ENCODE peak calls at places on chromosomes 4 and X, in four cellular contexts. F is K562, Q is GM12878, L is HepG2. A is an unnamed sample.

GRCh38 chr4:13705521-13706035 is 78.1 kb upstream of the BOD1L1 start:
- DNase-seq in L (no peak), F (no peak), Q (no peak), A (no peak)

GRCh38 chr4:139020384-139020783 is 4.8 kb downstream of the NOCT start:
- DNase-seq in Q (no peak), F (no peak), L (no peak), A (no peak)

GRCh38 chr4:1819284-1819683 is 26.2 kb downstream of the FGFR3 start:
- DNase-seq in L (no peak), F (no peak), Q (no peak), A (no peak)

GRCh38 chr4:183438458-183439113 is 5.8 kb upstream of the CDKN2AIP start:
- DNase-seq in L (peak; percentile 70), Q (no peak), F (no peak), A (no peak)

GRCh38 chr4:7358100-7358735 is 76.5 kb downstream of the PSAPL1 start:
- DNase-seq in L (no peak), F (no peak), Q (no peak), A (no peak)

GRCh38 chrX:78103001-78103634 is 930 bp upstream of the PGK1 start:
- DNase-seq in Q (no peak), F (no peak), L (no peak), A (no peak)

GRCh38 chrX:152072236-152072635 is 66.1 kb downstream of the MAGEA10 start:
- DNase-seq in Q (no peak), F (peak; percentile 22), L (peak; percentile 0), A (no peak)

GRCh38 chrX:64204701-64205440 is 637 bp downstream of the AMER1 start:
- DNase-seq in F (peak; percentile 31), L (peak; percentile 0), Q (no peak), A (peak; percentile 35)

GRCh38 chr4:158566860-158567259 is 45.2 kb downstream of the RXFP1 start:
- DNase-seq in L (no peak), Q (no peak), F (no peak), A (no peak)

GRCh38 chrX:1190596-1191145 is 21.8 kb downstream of the CRLF2 start:
- DNase-seq in L (no peak), F (no peak), Q (no peak), A (no peak)

GRCh38 chrX:23631136-23631535 is 36.2 kb upstream of the PRDX4 start:
- DNase-seq in F (no peak), Q (no peak), L (no peak), A (no peak)

GRCh38 chr4:95095352-95095974 is 337.7 kb downstream of the BMPR1B start:
- DNase-seq in L (peak; percentile 5), Q (no peak), F (peak; percentile 9), A (no peak)

GRCh38 chr4:5532100-5532499 is 176.3 kb downstream of the EVC2 start:
- DNase-seq in F (no peak), L (no peak), Q (no peak), A (no peak)

GRCh38 chr4:38313175-38313574 is 350.8 kb upstream of the KLF3 start:
- DNase-seq in L (no peak), Q (no peak), F (no peak), A (no peak)

GRCh38 chr4:128225148-128225547 is 62.5 kb downstream of the PGRMC2 start:
- DNase-seq in F (no peak), L (no peak), Q (no peak), A (no peak)

GRCh38 chrX:66019974-66020373 is 19.9 kb downstream of the VSIG4 start:
- DNase-seq in L (no peak), F (no peak), Q (no peak), A (no peak)

GRCh38 chr4:123200417-123200945 is 196.1 kb upstream of the SPRY1 start:
- DNase-seq in L (no peak), Q (no peak), F (no peak), A (no peak)

GRCh38 chr4:186946682-186947294 is 223.1 kb upstream of the FAT1 start:
- DNase-seq in F (peak; percentile 42), Q (no peak), L (peak; percentile 78), A (peak; percentile 25)

GRCh38 chr4:138981930-138982390 is 33.6 kb upstream of the NOCT start:
- DNase-seq in Q (no peak), L (peak; percentile 35), F (no peak), A (no peak)

GRCh38 chr4:112201915-112202505 is 29.6 kb upstream of the AP1AR start:
- DNase-seq in Q (no peak), F (no peak), L (no peak), A (no peak)

GRCh38 chr4:151952137-151952536 is 191.3 kb upstream of the GATB start:
- DNase-seq in Q (no peak), L (no peak), F (no peak), A (no peak)

GRCh38 chrX:130091976-130092522 is 18.2 kb downstream of the ELF4 start:
- DNase-seq in F (peak; percentile 86), Q (peak; percentile 81), L (peak; percentile 66), A (no peak)

GRCh38 chr4:40630335-40631021 is 814 bp upstream of the RBM47 start:
- DNase-seq in F (no peak), L (no peak), Q (peak; percentile 68), A (peak; percentile 15)

GRCh38 chr4:143356493-143356892 is 19.8 kb downstream of the GAB1 start:
- DNase-seq in Q (no peak), L (no peak), F (no peak), A (no peak)
- TF ChIP-seq BHLHE40 in Q (no peak), L (no peak), F (no peak), A (no peak)

GRCh38 chr4:60682901-60683300 is 517.2 kb upstream of the ADGRL3 start:
- DNase-seq in L (no peak), F (no peak), Q (no peak), A (no peak)
- TF ChIP-seq FOXM1 in L (no peak), F (no peak), Q (no peak), A (no peak)

DNA sequence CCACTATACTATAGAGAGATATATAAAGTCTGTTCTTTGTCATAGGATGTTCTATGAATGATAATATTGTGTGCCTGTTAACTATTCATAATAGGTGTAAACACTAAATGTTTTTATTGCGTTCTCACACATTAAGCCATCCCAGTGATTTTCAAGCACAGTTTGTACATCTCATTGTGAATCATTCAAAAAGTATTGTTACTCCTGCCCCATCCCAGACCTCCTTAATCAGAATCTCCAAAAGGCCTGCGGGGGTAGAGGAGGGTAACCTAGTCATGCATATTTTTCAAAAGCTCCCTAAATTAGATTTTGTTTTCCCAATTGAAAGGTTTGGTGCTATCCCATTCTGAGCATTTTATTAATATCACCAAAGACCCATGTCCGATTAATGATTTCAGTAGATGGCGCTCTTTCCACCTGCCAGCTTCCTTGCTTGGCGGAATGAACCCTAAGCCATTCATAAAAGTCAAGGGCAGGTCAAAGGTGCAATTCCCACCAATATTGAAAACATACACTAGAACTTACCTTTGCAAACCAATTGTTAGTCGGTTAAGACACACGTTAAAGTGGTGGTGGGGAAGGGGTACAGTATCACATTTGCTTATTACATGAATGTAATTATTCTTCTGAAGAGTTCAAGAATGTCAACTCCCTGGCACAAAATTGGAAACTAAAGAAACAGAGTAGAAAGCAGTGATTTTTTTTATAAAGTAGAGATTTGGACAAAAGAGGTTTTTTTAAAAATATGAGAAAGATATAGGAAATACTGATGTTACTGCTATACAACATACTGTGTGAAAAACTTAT is 5.8 kb upstream of the TET2 start:
- DNase-seq in Q (no peak), F (peak; percentile 48), L (peak; percentile 54), A (peak; percentile 37)
- TF ChIP-seq BHLHE40 in Q (no peak), F (no peak), L (no peak), A (no peak)

DNA sequence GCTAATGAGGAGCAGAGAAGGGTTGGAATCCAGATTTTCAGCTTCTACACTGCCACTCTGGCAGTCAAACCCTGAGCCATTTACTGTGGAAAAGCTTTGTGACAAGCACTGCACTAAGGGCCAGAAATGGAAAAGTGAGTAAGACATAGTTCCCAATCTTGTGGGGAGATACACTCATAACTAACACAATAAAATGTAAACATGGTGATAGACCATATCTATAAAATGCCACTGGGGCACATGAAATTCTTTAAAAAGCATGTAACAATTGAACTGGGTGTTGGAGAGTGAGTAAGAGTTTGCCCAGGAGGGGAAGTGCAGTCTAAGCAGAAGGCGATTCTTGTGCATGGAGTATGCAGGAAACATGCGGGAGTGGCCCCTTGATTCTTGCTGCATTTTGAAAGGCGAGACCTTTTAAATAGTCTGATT is 32.0 kb upstream of the ANXA5 start:
- DNase-seq in L (no peak), Q (no peak), F (no peak), A (no peak)
- TF ChIP-seq FOXM1 in L (no peak), Q (no peak), F (no peak), A (no peak)

GRCh38 chr4:106312377-106312776 is 3.6 kb downstream of the TBCK start:
- DNase-seq in F (no peak), L (no peak), Q (no peak), A (no peak)
- TF ChIP-seq BHLHE40 in F (no peak), L (no peak), Q (no peak), A (no peak)

GRCh38 chrX:137052641-137053235 is 18.9 kb upstream of the GPR101 start:
- DNase-seq in F (no peak), L (no peak), Q (no peak), A (no peak)
- TF ChIP-seq FOXM1 in F (no peak), L (no peak), Q (no peak), A (no peak)

DNA sequence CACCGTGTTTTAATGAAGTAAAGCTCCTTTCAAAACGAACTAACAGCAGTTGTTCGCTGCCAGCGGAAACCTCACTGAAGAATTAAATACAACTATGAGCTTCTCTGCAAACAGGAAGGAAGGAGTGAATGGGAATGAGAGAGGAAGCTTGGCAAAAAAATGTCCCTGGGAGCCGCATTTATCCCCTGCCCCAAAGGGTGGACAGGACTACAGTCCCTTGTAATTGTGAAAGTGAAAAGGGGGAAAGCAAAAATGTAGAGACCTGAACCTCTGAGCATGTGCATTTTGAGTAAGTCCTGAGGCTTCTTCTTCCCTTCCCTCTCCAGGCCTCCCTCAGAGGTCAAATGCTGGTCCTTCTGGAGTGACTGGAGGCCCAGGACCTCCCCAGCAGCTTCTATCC is 53.8 kb upstream of the BMP2K start:
- DNase-seq in F (no peak), L (no peak), Q (no peak), A (no peak)
- TF ChIP-seq BHLHE40 in F (no peak), L (no peak), Q (no peak), A (no peak)

DNA sequence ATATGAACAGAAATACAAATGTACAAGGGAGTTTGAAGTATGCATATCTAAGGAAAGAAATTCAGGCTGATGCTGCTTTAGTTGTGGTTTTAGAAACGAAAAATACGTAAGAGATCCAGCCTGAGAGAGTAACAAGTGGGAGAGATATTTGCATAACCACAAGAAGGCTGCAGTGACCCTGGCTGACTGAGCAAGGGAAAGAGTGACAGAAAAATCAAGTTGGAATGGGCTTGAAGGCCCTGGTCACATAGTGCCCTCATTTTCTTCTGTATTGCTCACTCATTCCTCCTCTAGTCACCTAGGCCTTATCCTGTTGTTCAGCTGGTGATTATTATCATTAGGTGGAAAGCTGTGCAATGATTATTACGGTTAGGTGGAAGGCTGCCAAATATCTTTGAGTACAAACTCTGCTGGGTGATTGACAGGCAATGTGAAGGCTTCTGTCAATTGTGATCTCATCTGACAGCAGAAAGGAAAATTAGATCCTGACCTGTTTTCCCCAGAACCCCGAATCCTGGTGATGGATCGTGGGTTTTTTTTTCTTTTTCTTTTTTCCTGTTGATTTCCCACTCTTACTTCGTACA is 2384.1 kb downstream of the PCDH7 start:
- DNase-seq in Q (peak; percentile 2), F (no peak), L (no peak), A (no peak)
- TF ChIP-seq FOXM1 in Q (no peak), F (no peak), L (no peak), A (no peak)